ENCODE peak calls at places on chromosome 10, in nine cellular contexts. G, Q, B, A, N, P, U, C and W are unnamed samples.
A peak's percentile ranks its signal among the peaks of the same experiment; 100 is the strongest.

GRCh38 chr10:8059191-8059936 is 4.9 kb downstream of the GATA3 start:
- DNase-seq in C (no peak), U (no peak), B (no peak), A (no peak), G (no peak), Q (no peak), P (no peak), N (no peak), W (no peak)

GRCh38 chr10:103042129-103042528 is 124.0 kb downstream of the CNNM2 start:
- DNase-seq in A (peak; percentile 69), C (no peak), G (no peak), Q (no peak), U (no peak), B (no peak), P (no peak), N (no peak), W (no peak)

GRCh38 chr10:1556496-1556895 is 180.8 kb downstream of the ADARB2 start:
- DNase-seq in C (no peak), B (no peak), Q (no peak), G (no peak), N (no peak), A (no peak), U (no peak), P (no peak), W (no peak)

GRCh38 chr10:70437721-70438120 is 3.8 kb downstream of the NODAL start:
- DNase-seq in A (peak; percentile 18), U (no peak), P (no peak), G (no peak), N (no peak), C (no peak), Q (no peak), B (no peak), W (no peak)

GRCh38 chr10:47239211-47239610 is 60.8 kb upstream of the GDF10 start:
- DNase-seq in U (no peak), Q (no peak), G (no peak), A (no peak), B (no peak), N (no peak), C (no peak), P (no peak), W (no peak)

GRCh38 chr10:10911035-10911434 is 106.6 kb upstream of the CELF2 start:
- DNase-seq in G (no peak), C (no peak), U (no peak), P (no peak), A (no peak), N (no peak), Q (no peak), B (peak; percentile 21), W (no peak)

GRCh38 chr10:69359089-69360025 is 57.4 kb downstream of the TACR2 start:
- DNase-seq in A (no peak), G (no peak), B (peak; percentile 19), N (no peak), Q (no peak), C (no peak), U (no peak), P (no peak), W (no peak)

GRCh38 chr10:17854044-17854652 is 45.0 kb downstream of the MRC1 start:
- DNase-seq in P (no peak), G (peak; percentile 61), U (no peak), A (no peak), C (no peak), N (no peak), B (no peak), Q (no peak), W (no peak)

GRCh38 chr10:23198940-23199767 is 7.0 kb downstream of the PTF1A start:
- DNase-seq in G (no peak), N (no peak), B (no peak), U (no peak), A (no peak), C (no peak), P (no peak), Q (no peak), W (no peak)

GRCh38 chr10:127094984-127095383 is 101.4 kb downstream of the INSYN2A start:
- DNase-seq in P (no peak), A (no peak), B (no peak), G (no peak), Q (no peak), U (no peak), N (no peak), C (peak; percentile 24), W (no peak)

GRCh38 chr10:69316313-69317059 is 38.2 kb downstream of the HK1 start:
- DNase-seq in G (no peak), N (no peak), B (no peak), Q (peak; percentile 83), U (peak; percentile 57), C (no peak), P (no peak), A (peak; percentile 62), W (no peak)

GRCh38 chr10:61016630-61017029 is 72.6 kb upstream of the RHOBTB1 start:
- DNase-seq in P (no peak), U (no peak), Q (no peak), N (no peak), B (no peak), G (no peak), C (no peak), A (no peak), W (no peak)

GRCh38 chr10:16947071-16947470 is 129.8 kb upstream of the RSU1 start:
- DNase-seq in Q (no peak), C (no peak), A (no peak), G (no peak), P (no peak), N (no peak), U (no peak), B (no peak), W (no peak)

GRCh38 chr10:113543455-113543955 is 9.3 kb upstream of the HABP2 start:
- DNase-seq in P (no peak), C (no peak), U (no peak), A (no peak), G (no peak), Q (no peak), N (no peak), B (no peak), W (no peak)

GRCh38 chr10:104139221-104139620 is 17.2 kb downstream of the SFR1 start:
- DNase-seq in A (no peak), C (no peak), B (no peak), Q (no peak), U (peak; percentile 19), P (no peak), N (no peak), G (peak; percentile 18), W (no peak)
- TF ChIP-seq CTCF in A (no peak), C (no peak), B (peak; percentile 40), Q (no peak), U (peak; percentile 59), P (peak; percentile 29), N (no peak), G (peak; percentile 35), W (peak; percentile 30)

GRCh38 chr10:72088879-72089585 is 681 bp upstream of the SPOCK2 start:
- DNase-seq in Q (no peak), G (no peak), P (no peak), C (no peak), U (no peak), B (no peak), A (no peak), N (peak; percentile 59), W (no peak)
- H3K4me3 ChIP-seq in Q (no peak overlapping the region), G (no peak overlapping the region), P (no peak overlapping the region), C (no peak overlapping the region), U (no peak overlapping the region), B (no peak overlapping the region), A (no peak overlapping the region), N (peak overlapping the region; percentile 66), W (no peak overlapping the region)

DNA sequence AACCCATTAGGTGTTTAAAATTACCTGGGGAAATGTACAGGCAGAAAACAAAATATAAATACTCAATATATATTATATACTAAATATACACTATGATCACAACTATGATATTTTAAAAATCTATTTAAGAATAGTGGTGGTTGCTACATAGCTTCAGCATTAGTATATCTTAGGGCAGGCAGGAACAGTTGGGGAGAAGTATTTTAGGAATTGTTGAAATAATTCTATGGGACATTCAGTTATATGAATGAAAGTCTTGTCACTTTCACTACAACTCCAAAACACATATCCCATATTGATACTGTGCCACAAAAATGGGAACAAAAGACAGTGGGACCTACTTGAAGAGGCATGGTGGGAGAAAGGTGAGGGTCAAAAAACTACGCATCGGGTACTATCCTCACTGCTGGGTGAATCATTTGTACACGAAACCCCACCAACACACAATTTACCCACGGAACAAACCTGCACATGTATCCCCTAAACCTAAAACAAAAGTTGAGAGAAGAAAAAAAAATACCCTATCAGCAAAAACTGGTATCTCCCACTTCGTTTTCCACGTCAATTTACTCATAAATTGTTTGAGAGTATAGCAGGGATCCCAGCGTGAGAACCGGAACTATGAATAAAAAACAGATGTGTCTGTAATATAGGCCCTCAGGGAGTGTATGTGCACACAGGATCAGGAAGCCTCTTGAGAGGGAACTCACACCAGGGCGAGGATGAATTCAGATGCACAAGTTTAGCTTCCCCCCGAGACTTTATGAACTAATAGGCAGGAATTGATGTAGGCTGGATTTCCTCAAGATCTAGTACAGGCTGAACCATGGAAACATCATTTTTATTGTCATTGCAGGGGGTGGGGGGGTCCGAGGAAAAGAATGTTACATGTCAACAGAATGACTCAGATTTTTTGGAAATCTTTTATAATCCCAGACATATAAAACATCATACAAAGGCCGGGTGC is 16.2 kb downstream of the SLC16A12 start:
- DNase-seq in B (no peak), G (no peak), U (peak; percentile 46), P (peak; percentile 94), C (peak; percentile 32), Q (no peak), A (no peak), N (no peak), W (no peak)
- TF ChIP-seq CTCF in B (no peak), G (no peak), U (no peak), P (no peak), C (no peak), Q (no peak), A (no peak), N (no peak), W (no peak)

GRCh38 chr10:78367012-78367411 is 333.3 kb downstream of the RPS24 start:
- DNase-seq in A (no peak), N (no peak), U (no peak), C (peak; percentile 18), P (no peak), G (no peak), B (peak; percentile 59), Q (peak; percentile 4), W (no peak)

GRCh38 chr10:78363190-78363589 is 329.5 kb downstream of the RPS24 start:
- DNase-seq in N (no peak), Q (no peak), C (no peak), B (no peak), G (no peak), A (no peak), U (no peak), P (no peak), W (no peak)

GRCh38 chr10:78365711-78366110 is 332.0 kb downstream of the RPS24 start:
- DNase-seq in N (no peak), Q (no peak), A (no peak), C (no peak), G (no peak), U (no peak), B (no peak), P (no peak), W (no peak)

GRCh38 chr10:78371118-78371517 is 337.5 kb downstream of the RPS24 start:
- DNase-seq in B (no peak), G (no peak), U (peak; percentile 42), C (peak; percentile 25), Q (no peak), N (no peak), P (no peak), A (no peak), W (peak; percentile 47)

DNA sequence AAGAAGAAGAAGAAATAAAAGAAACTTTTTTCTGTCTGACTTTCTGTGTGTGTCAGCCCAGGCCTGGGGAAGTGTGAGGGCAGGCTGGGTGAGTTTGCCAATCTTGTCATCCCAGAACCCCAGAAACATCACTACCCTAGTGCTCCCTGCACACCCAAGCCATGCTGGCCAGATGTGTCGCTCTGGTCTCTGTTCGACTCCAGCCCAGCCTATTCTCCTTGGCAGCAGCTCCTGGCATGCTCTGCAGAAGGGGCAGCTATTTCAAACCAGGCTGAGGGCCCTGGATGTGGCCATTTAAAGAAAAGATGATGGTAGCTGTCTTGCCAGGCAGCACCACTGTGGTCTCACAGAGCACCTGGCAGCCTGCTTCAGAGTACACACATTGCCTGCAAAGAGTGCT is 334.1 kb downstream of the RPS24 start:
- DNase-seq in P (no peak), N (no peak), A (no peak), G (no peak), C (no peak), Q (no peak), U (no peak), B (no peak), W (no peak)
- H3K4me3 ChIP-seq in P (no peak overlapping the region), N (no peak overlapping the region), A (no peak overlapping the region), G (no peak overlapping the region), C (no peak overlapping the region), Q (no peak overlapping the region), U (no peak overlapping the region), B (no peak overlapping the region), W (no peak overlapping the region)